ENCODE peak calls at places on chromosomes 11 and 22, in eight cellular contexts. W, J, I, U, T, X, Y and A are unnamed samples.
A peak's percentile ranks its signal among the peaks of the same experiment; 100 is the strongest.

GRCh38 chr22:44363980-44364749 is 51.4 kb upstream of the SHISAL1 start:
- DNase-seq in W (no peak), J (peak; percentile 57), I (peak; percentile 22), U (no peak), T (no peak), X (no peak), Y (no peak), A (no peak)

GRCh38 chr11:70604630-70605520 is 206.5 kb downstream of the CTTN start:
- DNase-seq in W (no peak), J (peak; percentile 6), I (no peak), U (no peak), T (no peak), X (peak; percentile 23), Y (no peak), A (no peak)

GRCh38 chr11:90407350-90407749 is 184.5 kb upstream of the CHORDC1 start:
- DNase-seq in W (no peak), J (no peak), I (no peak), U (no peak), T (no peak), X (no peak), Y (no peak), A (no peak)

GRCh38 chr22:35900483-35901168 is 128.0 kb downstream of the RBFOX2 start:
- DNase-seq in W (no peak), J (no peak), I (peak; percentile 91), U (no peak), T (peak; percentile 54), X (peak; percentile 85), Y (peak; percentile 27), A (no peak)

GRCh38 chr11:57490456-57491248 is 24.9 kb downstream of the SLC43A1 start:
- DNase-seq in W (no peak), J (no peak), I (no peak), U (no peak), T (peak; percentile 28), X (no peak), Y (peak; percentile 24), A (no peak)

GRCh38 chr11:58912124-58912523 is 27.2 kb upstream of the GLYATL1 start:
- DNase-seq in W (no peak), J (no peak), I (no peak), U (no peak), T (peak; percentile 15), X (peak; percentile 35), Y (no peak), A (no peak)

GRCh38 chr11:32259641-32260081 is 168.8 kb downstream of the RCN1 start:
- DNase-seq in W (no peak), J (no peak), I (peak; percentile 71), U (no peak), T (peak; percentile 91), X (peak; percentile 81), Y (peak; percentile 96), A (no peak)

GRCh38 chr11:110501428-110501827 is 71.7 kb downstream of the FDX1 start:
- DNase-seq in W (no peak), J (no peak), I (no peak), U (no peak), T (peak; percentile 38), X (peak; percentile 10), Y (peak; percentile 60), A (peak; percentile 22)

GRCh38 chr22:30266445-30267381 is at the start of gene OSM:
- DNase-seq in W (no peak), J (peak; percentile 59), I (no peak), U (no peak), T (no peak), X (no peak), Y (no peak), A (no peak)

GRCh38 chr11:106473089-106473722 is 395.7 kb downstream of the AASDHPPT start:
- DNase-seq in W (no peak), J (no peak), I (no peak), U (no peak), T (peak; percentile 80), X (peak; percentile 48), Y (peak; percentile 51), A (no peak)

GRCh38 chr22:44385781-44386180 is 73.0 kb upstream of the SHISAL1 start:
- DNase-seq in W (no peak), J (peak; percentile 2), I (no peak), U (no peak), T (no peak), X (no peak), Y (no peak), A (no peak)

GRCh38 chr11:73520358-73521061 is 77.4 kb downstream of the FAM168A start:
- DNase-seq in W (no peak), J (no peak), I (no peak), U (no peak), T (no peak), X (no peak), Y (peak; percentile 28), A (no peak)

GRCh38 chr11:120248551-120249278 is 8.8 kb downstream of the POU2F3 start:
- DNase-seq in W (peak; percentile 71), J (no peak), I (peak; percentile 87), U (no peak), T (peak; percentile 14), X (peak; percentile 71), Y (peak; percentile 27), A (no peak)

GRCh38 chr11:78564037-78564888 is 10.4 kb downstream of the NARS2 start:
- DNase-seq in W (no peak), J (no peak), I (peak; percentile 66), U (no peak), T (peak; percentile 85), X (peak; percentile 55), Y (peak; percentile 81), A (no peak)

GRCh38 chr11:110425751-110426545 is 3.8 kb upstream of the FDX1 start:
- DNase-seq in W (no peak), J (no peak), I (no peak), U (no peak), T (peak; percentile 20), X (peak; percentile 83), Y (peak; percentile 71), A (no peak)

DNA sequence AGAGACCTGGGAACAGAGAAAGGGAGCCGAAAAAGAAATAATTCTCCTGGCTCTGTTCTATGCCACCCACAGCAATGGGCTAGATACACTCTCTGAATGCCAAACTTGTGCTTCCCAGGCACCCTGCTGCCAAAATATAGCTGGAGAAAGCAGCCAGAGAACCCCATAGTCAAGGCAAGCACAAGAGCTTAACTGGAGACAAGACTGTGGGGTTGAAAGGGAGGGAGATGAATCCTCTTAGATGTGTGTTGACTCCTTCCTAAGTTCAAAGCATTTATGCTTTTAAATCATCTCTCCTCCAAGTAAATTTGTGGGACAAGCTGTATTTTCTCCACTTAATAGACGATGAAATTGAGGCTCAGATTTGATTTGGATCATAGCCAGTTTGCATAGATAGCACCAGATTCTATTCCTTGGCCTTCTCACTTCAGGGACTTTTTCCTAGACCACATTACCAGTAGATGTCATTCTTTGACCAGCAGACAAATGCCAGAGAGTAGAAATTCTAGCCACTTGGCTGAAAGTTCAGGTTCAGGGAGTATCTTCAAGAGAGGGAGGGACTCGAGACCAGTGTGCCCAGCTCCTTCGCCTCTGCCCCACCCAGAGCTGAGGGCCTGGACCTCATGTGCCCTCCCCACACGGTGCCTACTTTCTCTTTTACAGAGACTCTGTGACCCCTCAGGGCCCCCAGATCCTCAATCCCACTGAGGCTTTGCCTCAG is 16.6 kb upstream of the ETS1 start:
- DNase-seq in W (no peak), J (no peak), I (no peak), U (no peak), T (peak; percentile 22), X (no peak), Y (peak; percentile 50), A (no peak)
- TF ChIP-seq CTCF in W (no peak), J (no peak), I (no peak), U (no peak), T (no peak), X (no peak), Y (no peak), A (no peak)

GRCh38 chr11:65043881-65044501 is 3.0 kb downstream of the SAC3D1 start:
- DNase-seq in W (no peak), J (peak; percentile 33), I (peak; percentile 42), U (no peak), T (peak; percentile 31), X (peak; percentile 23), Y (peak; percentile 29), A (no peak)

GRCh38 chr11:65042899-65043298 is 1.9 kb downstream of the SAC3D1 start:
- DNase-seq in W (no peak), J (no peak), I (peak; percentile 32), U (no peak), T (no peak), X (no peak), Y (no peak), A (no peak)

GRCh38 chr11:65036931-65037330 is 4.1 kb upstream of the SAC3D1 start:
- DNase-seq in W (no peak), J (peak; percentile 44), I (no peak), U (no peak), T (no peak), X (no peak), Y (no peak), A (no peak)

GRCh38 chr11:65041206-65042035 is at the start of gene SAC3D1:
- DNase-seq in W (peak; percentile 4), J (no peak), I (peak; percentile 54), U (no peak), T (no peak), X (peak; percentile 63), Y (no peak), A (no peak)

DNA sequence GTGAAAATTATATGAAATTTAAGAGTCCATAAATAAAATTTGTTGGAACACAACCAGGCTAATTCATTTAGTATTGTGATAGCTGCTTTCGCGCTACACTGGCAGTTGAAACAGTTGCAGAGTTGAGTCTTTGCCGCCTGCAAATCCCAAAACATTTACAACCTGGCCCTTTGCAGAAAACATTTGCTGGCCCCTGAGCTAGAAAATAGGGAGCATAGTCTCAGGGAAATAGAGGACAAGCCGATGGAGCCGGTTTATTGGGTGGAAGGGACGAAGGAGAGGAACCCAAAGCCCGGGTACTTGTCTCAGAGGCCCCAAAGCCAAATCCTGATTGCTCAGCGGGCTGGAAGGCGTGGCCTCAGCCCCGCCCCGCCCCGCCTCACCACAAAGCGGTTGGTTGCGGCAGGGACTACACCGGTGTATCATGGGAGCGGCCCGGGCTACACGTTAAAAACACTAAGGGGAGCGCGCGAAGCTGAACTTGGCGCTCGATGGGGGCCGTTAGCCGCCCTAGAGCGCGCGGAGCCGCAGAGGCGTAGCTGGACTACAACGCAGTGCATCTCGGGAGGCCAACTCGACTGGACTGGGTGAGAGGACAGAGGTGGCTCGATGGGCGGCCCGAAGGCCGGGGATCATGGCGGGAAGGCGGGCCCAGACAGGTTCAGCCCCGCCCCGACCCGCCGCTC is 347 bp upstream of the SAC3D1 start:
- DNase-seq in W (peak; percentile 76), J (peak; percentile 87), I (peak; percentile 94), U (peak; percentile 72), T (peak; percentile 92), X (peak; percentile 94), Y (peak; percentile 96), A (peak; percentile 92)
- TF ChIP-seq CTCF in W (no peak), J (no peak), I (no peak), U (no peak), T (no peak), X (no peak), Y (no peak), A (no peak)

GRCh38 chr11:81237139-81237538 is 1496.5 kb downstream of the FAM181B start:
- DNase-seq in W (no peak), J (no peak), I (peak; percentile 40), U (no peak), T (peak; percentile 37), X (peak; percentile 11), Y (peak; percentile 33), A (no peak)
- TF ChIP-seq CTCF in W (peak; percentile 54), J (peak; percentile 27), I (peak; percentile 72), U (peak; percentile 54), T (peak; percentile 17), X (peak; percentile 46), Y (no peak), A (peak; percentile 81)

DNA sequence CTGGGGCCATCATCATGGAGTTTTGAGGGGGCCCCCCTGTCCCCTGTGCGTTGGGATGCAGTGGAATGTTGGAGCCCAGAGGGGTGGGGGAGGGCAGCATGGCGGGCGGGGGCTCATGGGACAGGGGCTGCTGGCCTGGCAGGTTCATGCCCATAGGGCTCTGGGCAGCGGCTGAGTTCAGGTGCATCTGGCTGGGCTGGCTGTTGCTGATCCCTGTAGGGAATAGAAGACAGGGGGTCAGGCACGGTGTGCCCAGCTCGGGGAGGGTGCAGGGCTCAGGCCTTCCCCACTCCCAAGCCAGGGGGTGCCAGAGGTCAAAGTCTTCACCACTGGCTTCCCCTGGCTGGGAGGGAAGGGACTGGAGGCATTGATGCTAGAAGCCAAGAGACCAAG is 15.6 kb downstream of the CXCR5 start:
- DNase-seq in W (no peak), J (no peak), I (no peak), U (no peak), T (no peak), X (no peak), Y (no peak), A (no peak)
- TF ChIP-seq CTCF in W (no peak), J (no peak), I (no peak), U (no peak), T (no peak), X (no peak), Y (no peak), A (no peak)